ENCODE peak calls at places on chromosome 16, in nine cellular contexts. C is endothelial cell of umbilical vein, O is fibroblast of lung, H is OCI-LY7, P is IMR-90, E is neuronal stem cell, W is A549, S is kidney epithelial cell, I is AG09309. A is an unnamed sample.

GRCh38 chr16:48220891-48221290 is 23.2 kb upstream of the LONP2 start:
- DNase-seq in E (no peak), C (no peak), O (no peak), S (no peak), W (no peak), P (no peak), I (no peak), H (no peak), A (no peak)

GRCh38 chr16:35174006-35174405 is 1714.6 kb downstream of the TP53TG3F start:
- DNase-seq in P (no peak), I (no peak), H (no peak), C (no peak), O (no peak), E (no peak), S (no peak), W (no peak), A (no peak)

GRCh38 chr16:87549627-87550509 is 52.4 kb upstream of the JPH3 start:
- DNase-seq in S (no peak), P (no peak), O (no peak), H (no peak), W (no peak), E (no peak), I (no peak), C (no peak), A (no peak)

GRCh38 chr16:48901712-48902374 is 291.9 kb upstream of the N4BP1 start:
- DNase-seq in W (no peak), H (peak; percentile 27), I (no peak), E (no peak), C (no peak), O (no peak), P (no peak), S (no peak), A (no peak)

GRCh38 chr16:26051078-26051477 is 359.3 kb downstream of the HS3ST4 start:
- DNase-seq in S (no peak), E (no peak), P (no peak), W (no peak), C (no peak), I (no peak), H (no peak), O (no peak), A (no peak)

GRCh38 chr16:10921536-10922327 is 20.5 kb downstream of the DEXI start:
- DNase-seq in P (no peak), E (no peak), O (no peak), S (no peak), W (no peak), C (no peak), H (no peak), I (no peak), A (no peak)

GRCh38 chr16:668519-669171 is 713 bp downstream of the RHOT2 start:
- DNase-seq in H (no peak), I (no peak), O (no peak), P (no peak), E (no peak), S (no peak), W (no peak), C (peak; percentile 23), A (no peak)

GRCh38 chr16:30958164-30959083 is 870 bp downstream of the SETD1A start:
- DNase-seq in E (peak; percentile 48), I (no peak), O (peak; percentile 39), W (peak; percentile 67), C (peak; percentile 34), H (peak; percentile 73), P (peak; percentile 43), S (no peak), A (no peak)

GRCh38 chr16:84833142-84833495 is 13.3 kb downstream of the CRISPLD2 start:
- DNase-seq in P (no peak), C (no peak), I (no peak), S (no peak), W (no peak), O (no peak), H (no peak), E (no peak), A (no peak)

GRCh38 chr16:76265434-76266045 is 11.7 kb upstream of the CNTNAP4 start:
- DNase-seq in S (no peak), I (no peak), C (no peak), H (peak; percentile 48), W (peak; percentile 27), P (peak; percentile 1), E (no peak), O (peak; percentile 0), A (peak; percentile 52)

GRCh38 chr16:84024854-84025253 is 17.7 kb downstream of the SLC38A8 start:
- DNase-seq in W (peak; percentile 35), P (peak; percentile 90), S (no peak), I (peak; percentile 67), E (no peak), H (no peak), C (peak; percentile 20), O (peak; percentile 82), A (no peak)

GRCh38 chr16:81730090-81731051 is 48.7 kb upstream of the PLCG2 start:
- DNase-seq in E (peak; percentile 91), S (peak; percentile 69), H (peak; percentile 69), P (peak; percentile 72), I (no peak), W (peak; percentile 95), C (peak; percentile 85), O (peak; percentile 80), A (no peak)

GRCh38 chr16:67539271-67539670 is 10.6 kb downstream of the RIPOR1 start:
- DNase-seq in I (no peak), O (no peak), W (no peak), P (no peak), E (no peak), C (no peak), S (no peak), H (no peak), A (no peak)

GRCh38 chr16:27205436-27206065 is 2.2 kb downstream of the KDM8 start:
- DNase-seq in O (no peak), C (no peak), E (no peak), S (no peak), I (no peak), H (peak; percentile 65), W (no peak), P (no peak), A (no peak)

GRCh38 chr16:4614571-4615388 is at the start of gene UBALD1:
- DNase-seq in S (peak; percentile 49), W (peak; percentile 93), P (peak; percentile 87), E (peak; percentile 76), I (no peak), O (peak; percentile 86), C (peak; percentile 83), H (peak; percentile 91), A (peak; percentile 68)

GRCh38 chr16:29710227-29711219 is 31.5 kb downstream of the QPRT start:
- DNase-seq in S (peak; percentile 57), O (peak; percentile 78), W (peak; percentile 66), E (no peak), P (peak; percentile 79), C (peak; percentile 60), I (peak; percentile 40), H (peak; percentile 83), A (peak; percentile 76)

GRCh38 chr16:59859606-59860402 is 1125.7 kb upstream of the GOT2 start:
- DNase-seq in P (no peak), S (no peak), E (no peak), W (no peak), H (no peak), C (no peak), I (peak; percentile 2), O (peak; percentile 75), A (no peak)

GRCh38 chr16:48365030-48365600 is 20.1 kb downstream of the SIAH1 start:
- DNase-seq in O (no peak), C (no peak), S (no peak), I (no peak), E (no peak), H (no peak), W (peak; percentile 30), P (no peak), A (no peak)

GRCh38 chr16:84619103-84619460 is 1.2 kb upstream of the COTL1 start:
- DNase-seq in E (no peak), C (no peak), S (no peak), I (no peak), P (no peak), W (no peak), H (no peak), O (no peak), A (no peak)

GRCh38 chr16:17963185-17963836 is 373.2 kb downstream of the NPIPA8 start:
- DNase-seq in C (no peak), S (no peak), I (no peak), O (no peak), E (no peak), P (no peak), W (no peak), H (no peak), A (no peak)

DNA sequence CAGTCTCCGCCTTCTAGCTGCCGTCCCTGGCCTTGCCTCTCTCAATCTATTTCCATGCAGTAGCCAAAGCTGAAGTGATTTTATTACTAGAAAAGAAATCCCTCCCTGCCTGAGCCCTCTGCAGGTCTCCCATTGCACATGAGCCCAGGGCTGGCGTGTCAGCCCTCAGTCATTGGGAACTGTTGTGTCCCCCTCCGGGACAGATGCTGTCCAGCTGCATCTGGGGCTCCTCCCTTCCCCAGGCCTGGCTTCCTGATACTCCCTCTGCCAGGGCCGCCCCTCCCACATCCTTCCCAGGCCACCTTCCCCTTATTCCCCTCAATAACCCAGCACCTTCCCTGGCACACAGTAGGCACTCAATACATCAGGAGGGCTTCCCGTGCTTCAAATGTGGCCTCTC is 11.3 kb downstream of the ZSCAN10 start:
- DNase-seq in I (no peak), H (no peak), P (no peak), O (no peak), S (no peak), C (no peak), W (no peak), E (no peak), A (no peak)
- H3K4me3 ChIP-seq in I (no peak overlapping the region), H (no peak overlapping the region), P (no peak overlapping the region), O (no peak overlapping the region), S (no peak overlapping the region), C (no peak overlapping the region), W (no peak overlapping the region), E (no peak overlapping the region), A (no peak overlapping the region)

DNA sequence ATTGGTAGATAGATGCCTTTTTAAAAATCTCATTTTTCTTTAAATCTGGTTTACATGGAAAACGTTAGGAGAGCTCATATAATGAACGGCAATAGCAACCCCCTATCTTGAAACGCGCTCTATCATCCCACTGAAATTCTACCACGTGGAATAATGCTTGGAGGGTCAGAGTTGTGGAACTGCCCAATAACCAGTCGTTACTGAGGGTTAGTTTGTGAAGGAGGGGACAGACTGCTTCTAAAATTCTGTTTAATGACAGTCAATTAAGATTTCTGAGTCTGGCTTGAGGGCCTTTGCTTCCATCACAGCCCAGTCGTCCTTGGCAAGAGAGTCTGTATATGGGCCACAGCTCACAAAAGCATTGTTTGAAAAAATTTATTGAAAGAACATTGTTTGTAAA is 482 bp downstream of the IRF8 start:
- DNase-seq in E (no peak), C (no peak), I (no peak), P (no peak), O (no peak), H (no peak), S (no peak), W (no peak), A (no peak)
- H3K4me3 ChIP-seq in E (no peak overlapping the region), C (no peak overlapping the region), I (no peak overlapping the region), P (no peak overlapping the region), O (no peak overlapping the region), H (peak overlapping the region; percentile 96), S (no peak overlapping the region), W (peak overlapping the region; percentile 41), A (no peak overlapping the region)

GRCh38 chr16:14486520-14487303 is 143.3 kb downstream of the PARN start:
- DNase-seq in O (peak; percentile 96), E (no peak), I (peak; percentile 79), P (peak; percentile 94), W (peak; percentile 93), C (peak; percentile 91), H (no peak), S (peak; percentile 88), A (no peak)
- H3K4me3 ChIP-seq in O (peak overlapping the region; percentile 47), E (no peak overlapping the region), I (peak overlapping the region; percentile 22), P (peak overlapping the region; percentile 2), W (peak overlapping the region; percentile 49), C (no peak overlapping the region), H (no peak overlapping the region), S (no peak overlapping the region), A (no peak overlapping the region)

GRCh38 chr16:77913738-77914263 is 108.5 kb upstream of the CLEC3A start:
- DNase-seq in P (peak; percentile 46), S (no peak), H (no peak), O (peak; percentile 23), E (no peak), W (no peak), I (no peak), C (no peak), A (no peak)
- H3K4me3 ChIP-seq in P (no peak overlapping the region), S (no peak overlapping the region), H (no peak overlapping the region), O (no peak overlapping the region), E (no peak overlapping the region), W (no peak overlapping the region), I (no peak overlapping the region), C (no peak overlapping the region), A (no peak overlapping the region)